ENCODE peak calls at places on chromosome 22, in four cellular contexts. Q, B, M and H are unnamed samples. For H3K4me1, the result is how much of the 10 kb centered on the place peaks cover.

GRCh38 chr22:17787159-17788022 is 13.1 kb upstream of the BID start:
- DNase-seq in Q (no peak), M (no peak), B (no peak), H (no peak)

GRCh38 chr22:37749831-37750595 is 53.2 kb downstream of the TRIOBP start:
- DNase-seq in B (no peak), Q (peak), M (no peak), H (no peak)

GRCh38 chr22:21068681-21069276 is 23.0 kb downstream of the LRRC74B start:
- DNase-seq in M (no peak), Q (no peak), B (no peak), H (no peak)

GRCh38 chr22:48889887-48890692 is 937.6 kb downstream of the BRD1 start:
- DNase-seq in B (no peak), M (peak), Q (no peak), H (peak)

GRCh38 chr22:38056969-38057841 is at the start of gene PICK1:
- DNase-seq in Q (peak), M (peak), B (peak), H (peak)

GRCh38 chr22:36136475-36136874 is 24.1 kb downstream of the APOL3 start:
- DNase-seq in M (no peak), B (no peak), Q (no peak), H (peak)

GRCh38 chr22:45083659-45084305 is 74.0 kb upstream of the PHF21B start:
- DNase-seq in M (no peak), Q (no peak), B (no peak), H (peak)

GRCh38 chr22:16563555-16564520 is 28.8 kb downstream of the CCT8L2 start:
- DNase-seq in Q (no peak), B (no peak), M (peak), H (no peak)

GRCh38 chr22:46288846-46289243 is 7.8 kb upstream of the GTSE1 start:
- DNase-seq in Q (no peak), B (no peak), M (no peak), H (no peak)

GRCh38 chr22:24422078-24422665 is 5.2 kb upstream of the ADORA2A start:
- DNase-seq in B (no peak), Q (no peak), M (no peak), H (no peak)

GRCh38 chr22:49825944-49826602 is 1.6 kb downstream of the BRD1 start:
- DNase-seq in Q (no peak), M (peak), B (peak), H (peak)

GRCh38 chr22:20750461-20751184 is 23.3 kb upstream of the SERPIND1 start:
- DNase-seq in Q (peak), M (no peak), B (peak), H (peak)

GRCh38 chr22:16838073-16838472 is 12.9 kb upstream of the XKR3 start:
- DNase-seq in Q (no peak), M (no peak), B (no peak), H (no peak)

GRCh38 chr22:35275580-35275979 is 18.3 kb downstream of the HMGXB4 start:
- DNase-seq in Q (no peak), M (no peak), B (no peak), H (no peak)

GRCh38 chr22:42553475-42554361 is at the start of gene SERHL2:
- DNase-seq in M (peak), B (peak), Q (peak), H (peak)

GRCh38 chr22:36065462-36065774 is 36.8 kb upstream of the RBFOX2 start:
- DNase-seq in M (no peak), Q (no peak), B (no peak), H (no peak)

GRCh38 chr22:27666272-27666997 is 135.1 kb downstream of the MN1 start:
- DNase-seq in B (no peak), M (no peak), Q (no peak), H (no peak)

GRCh38 chr22:38017272-38017920 is 33.0 kb upstream of the SOX10 start:
- DNase-seq in M (peak), Q (peak), B (peak), H (no peak)

GRCh38 chr22:48894804-48895250 is 932.8 kb downstream of the BRD1 start:
- DNase-seq in Q (no peak), B (no peak), M (peak), H (peak)

GRCh38 chr22:36986242-36986821 is 32.9 kb downstream of the TST start:
- DNase-seq in B (peak), Q (no peak), M (no peak), H (no peak)

GRCh38 chr22:41690476-41690875 is 1.8 kb upstream of the SNU13 start:
- DNase-seq in B (no peak), Q (no peak), M (no peak), H (no peak)

GRCh38 chr22:49955581-49956417 is 4.8 kb upstream of the PIM3 start:
- DNase-seq in B (no peak), Q (peak), M (no peak), H (no peak)

GRCh38 chr22:31093956-31094622 is 13.0 kb downstream of the SMTN start:
- DNase-seq in Q (peak), M (peak), B (no peak), H (no peak)

GRCh38 chr22:21599053-21599893 is 30.5 kb downstream of the YDJC start:
- DNase-seq in Q (no peak), M (no peak), B (peak), H (no peak)

GRCh38 chr22:39175127-39176066 is 22.9 kb upstream of the CBX7 start:
- DNase-seq in Q (no peak), B (no peak), M (no peak), H (peak)
- H3K4me1 ChIP-seq in Q (half or more), B (under half), M (under half), H (half or more)

DNA sequence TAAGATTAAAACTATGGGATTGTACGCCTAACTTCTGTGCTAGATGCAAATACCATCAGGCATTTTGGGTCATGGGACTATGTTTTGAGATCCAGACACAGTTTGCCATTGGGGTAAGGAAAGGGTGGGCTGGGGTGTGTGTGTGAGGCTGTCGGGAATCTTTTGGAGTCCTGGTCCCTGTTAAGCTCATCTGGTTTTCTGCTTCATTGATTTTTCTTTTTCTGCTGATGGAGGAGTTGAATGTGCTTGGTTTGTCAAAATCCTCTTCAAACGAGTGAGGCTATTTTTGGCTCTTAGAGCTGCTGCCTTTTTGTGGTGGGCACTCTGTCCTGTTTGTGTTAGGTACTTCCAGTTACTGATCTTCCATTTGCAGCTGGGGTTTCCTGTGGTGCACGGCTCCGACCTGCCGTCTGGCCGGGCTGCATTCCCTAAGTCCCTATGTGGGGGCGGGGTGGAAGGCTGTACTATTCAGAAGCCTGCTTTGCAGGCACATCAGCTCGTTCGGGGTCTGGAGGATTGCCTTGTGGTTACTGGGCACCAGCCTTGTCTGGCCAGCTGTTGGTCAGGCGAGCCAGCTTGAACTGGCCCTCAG is 2.9 kb downstream of the BCR start:
- DNase-seq in B (peak), Q (peak), M (no peak), H (peak)
- H3K4me1 ChIP-seq in B (half or more), Q (half or more), M (under half), H (half or more)

GRCh38 chr22:19238900-19239299 is 52.6 kb downstream of the CLTCL1 start:
- DNase-seq in M (no peak), B (no peak), Q (no peak), H (no peak)

GRCh38 chr22:19241593-19241906 is 50.0 kb downstream of the CLTCL1 start:
- DNase-seq in M (no peak), B (no peak), Q (no peak), H (no peak)

GRCh38 chr22:19242699-19243098 is 48.8 kb downstream of the CLTCL1 start:
- DNase-seq in B (no peak), Q (no peak), M (no peak), H (no peak)

GRCh38 chr22:19239464-19239863 is 52.1 kb downstream of the CLTCL1 start:
- DNase-seq in Q (no peak), B (no peak), M (no peak), H (no peak)

GRCh38 chr22:19240813-19241592 is 50.5 kb downstream of the CLTCL1 start:
- DNase-seq in M (no peak), Q (no peak), B (no peak), H (no peak)
- H3K4me1 ChIP-seq in M (under half), Q (under half), B (under half), H (under half)

GRCh38 chr22:32313532-32313931 is 44.1 kb upstream of the RFPL3 start:
- DNase-seq in M (peak), B (no peak), Q (no peak), H (no peak)
- H3K4me1 ChIP-seq in M (under half), B (under half), Q (under half), H (under half)

DNA sequence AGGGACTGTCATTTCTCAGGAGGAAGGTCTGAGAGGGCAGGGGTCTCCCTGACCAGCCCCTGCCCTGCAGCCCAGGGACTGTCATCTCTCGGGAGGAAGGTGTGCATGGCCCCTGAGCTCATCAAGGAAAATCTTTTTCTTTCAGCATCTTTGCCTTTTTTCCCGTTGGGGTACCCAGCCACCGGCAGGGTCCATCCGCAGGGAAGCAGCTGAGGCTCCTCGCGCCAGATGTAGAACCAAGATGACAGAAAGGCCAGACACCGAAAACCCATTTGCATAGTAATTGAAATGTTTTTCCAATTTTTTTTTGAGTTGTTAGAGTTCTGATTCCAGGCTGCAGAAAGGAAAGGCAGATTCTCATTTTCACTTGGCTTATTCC is 613.9 kb downstream of the TBC1D22A start:
- DNase-seq in B (no peak), Q (no peak), M (peak), H (no peak)
- H3K4me1 ChIP-seq in B (under half), Q (under half), M (under half), H (under half)